ENCODE peak calls at places on chromosomes 1 and 21, in seven cellular contexts. A is GM23338, G is HCT116, I is hepatocyte, E is GM23248, J is neural progenitor cell, C is MM.1S. X is an unnamed sample.

GRCh38 chr1:32215629-32216505 is 6.3 kb downstream of the TMEM234 start:
- DNase-seq in C (peak; percentile 59), E (peak; percentile 85), I (peak; percentile 87), A (peak; percentile 90), G (peak; percentile 32), J (peak; percentile 83), X (peak; percentile 81)

GRCh38 chr1:234322979-234323378 is 50.3 kb upstream of the COA6 start:
- DNase-seq in I (peak; percentile 54), E (peak; percentile 30), C (peak; percentile 54), J (peak; percentile 81), G (peak; percentile 21), A (peak; percentile 94), X (peak; percentile 41)

GRCh38 chr21:32976791-32977190 is 48.9 kb upstream of the OLIG2 start:
- DNase-seq in I (no peak), C (no peak), J (no peak), G (no peak), A (no peak), E (no peak), X (no peak)

GRCh38 chr1:116031299-116031698 is 55.0 kb downstream of the SLC22A15 start:
- DNase-seq in E (no peak), I (no peak), G (no peak), J (no peak), C (no peak), A (no peak), X (no peak)

GRCh38 chr1:4307468-4307845 is 347.0 kb upstream of the AJAP1 start:
- DNase-seq in A (no peak), E (no peak), I (no peak), J (no peak), G (no peak), C (no peak), X (no peak)

GRCh38 chr1:9448132-9449105 is 90.8 kb upstream of the SLC25A33 start:
- DNase-seq in A (no peak), I (no peak), C (no peak), G (no peak), J (no peak), E (no peak), X (no peak)

GRCh38 chr1:77134359-77134758 is 84.9 kb downstream of the PIGK start:
- DNase-seq in I (no peak), A (no peak), C (no peak), E (peak; percentile 28), G (no peak), J (no peak), X (peak; percentile 25)

GRCh38 chr1:145784409-145784808 is 39.5 kb downstream of the RNF115 start:
- DNase-seq in C (no peak), J (no peak), G (no peak), E (no peak), I (no peak), A (no peak), X (no peak)

GRCh38 chr1:158003409-158003805 is 10.0 kb downstream of the KIRREL1 start:
- DNase-seq in I (no peak), C (no peak), J (no peak), E (peak; percentile 79), G (no peak), A (no peak), X (no peak)

GRCh38 chr1:108816049-108816882 is 40.6 kb downstream of the AKNAD1 start:
- DNase-seq in C (no peak), I (peak; percentile 83), A (peak; percentile 73), E (peak; percentile 96), J (peak; percentile 35), G (no peak), X (peak; percentile 44)

GRCh38 chr1:200154069-200154767 is 126.7 kb downstream of the NR5A2 start:
- DNase-seq in I (no peak), A (no peak), E (no peak), C (peak; percentile 79), J (no peak), G (no peak), X (no peak)

GRCh38 chr1:204426035-204426436 is 14.4 kb upstream of the PPP1R15B start:
- DNase-seq in I (no peak), J (no peak), A (no peak), C (no peak), G (no peak), E (peak; percentile 90), X (peak; percentile 87)

GRCh38 chr1:26168410-26169167 is at the start of gene C1orf232:
- DNase-seq in C (no peak), E (no peak), I (peak; percentile 13), A (no peak), G (no peak), J (peak; percentile 81), X (no peak)

GRCh38 chr1:168507271-168507670 is 36.5 kb downstream of the XCL2 start:
- DNase-seq in C (no peak), J (no peak), G (no peak), E (peak; percentile 12), A (no peak), I (no peak), X (no peak)

GRCh38 chr1:81408404-81408803 is 392.3 kb upstream of the ADGRL2 start:
- DNase-seq in I (no peak), G (no peak), A (no peak), E (no peak), C (no peak), J (no peak), X (no peak)

GRCh38 chr1:176374967-176375569 is 87.9 kb upstream of the PAPPA2 start:
- DNase-seq in G (peak; percentile 51), J (peak; percentile 88), E (peak; percentile 87), A (peak; percentile 92), C (peak; percentile 81), I (peak; percentile 90), X (peak; percentile 74)

GRCh38 chr1:110508038-110508437 is 10.9 kb downstream of the KCNA10 start:
- DNase-seq in A (peak; percentile 63), I (peak; percentile 74), G (no peak), E (peak; percentile 52), C (no peak), J (peak; percentile 57), X (no peak)

GRCh38 chr1:99548924-99549605 is 96.8 kb upstream of the PALMD start:
- DNase-seq in C (peak; percentile 78), J (no peak), E (no peak), A (no peak), G (no peak), I (peak; percentile 27), X (no peak)
- TF ChIP-seq EZH2phosphoT487 in C (no peak), J (no peak), E (no peak), A (no peak), G (no peak), I (no peak), X (no peak)

DNA sequence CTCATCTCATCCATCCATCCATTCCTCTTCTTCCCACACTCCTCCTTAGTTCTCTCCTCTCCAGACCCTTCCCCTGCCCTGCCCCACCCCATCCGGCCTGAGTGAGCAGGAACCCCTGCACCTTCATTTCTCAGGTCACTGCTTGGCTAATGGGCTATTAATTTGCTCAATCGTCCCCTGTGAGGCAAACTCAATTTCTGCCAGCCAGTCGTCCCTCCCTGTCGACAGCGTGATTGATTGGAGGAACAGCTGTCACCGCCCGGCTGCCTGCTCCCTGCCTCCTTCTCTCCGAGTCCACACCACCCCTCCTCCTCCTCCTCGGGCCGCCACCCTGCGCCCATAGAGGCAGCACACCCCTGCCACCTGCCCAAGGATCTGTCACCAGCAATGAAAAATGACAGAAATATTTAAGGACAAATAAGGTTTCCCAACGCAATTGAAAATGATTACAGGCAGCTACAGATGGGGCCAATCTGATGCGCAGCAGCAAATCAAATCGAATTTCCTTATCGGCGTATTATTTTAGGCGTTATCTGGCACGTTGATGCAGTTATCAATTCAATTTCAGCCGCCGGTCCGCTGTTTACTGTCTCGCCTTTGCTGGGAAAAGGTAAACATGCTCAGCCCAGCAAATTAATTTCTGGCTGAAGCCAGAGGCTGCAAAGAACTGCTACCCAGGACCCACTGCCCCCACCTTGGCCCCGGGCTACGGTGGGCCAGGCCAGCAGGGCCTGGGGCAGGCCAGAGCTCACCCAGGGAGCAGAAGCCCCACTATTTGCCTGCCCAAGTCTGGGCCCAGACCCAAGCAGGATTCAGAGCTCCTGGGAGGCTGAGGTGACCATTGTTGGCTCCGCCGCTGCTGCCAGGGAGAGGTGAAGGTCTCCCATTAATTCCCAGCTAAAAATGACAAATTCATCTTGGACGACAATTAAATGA is 71.3 kb downstream of the TMEM53 start:
- DNase-seq in A (no peak), I (no peak), G (no peak), E (no peak), J (no peak), C (no peak), X (no peak)
- TF ChIP-seq EZH2 in A (no peak), I (no peak), G (no peak), E (no peak), J (no peak), C (no peak), X (no peak)

GRCh38 chr1:184145083-184145482 is 93.6 kb downstream of the TSEN15 start:
- DNase-seq in A (no peak), G (no peak), C (no peak), J (no peak), E (no peak), I (no peak), X (no peak)
- TF ChIP-seq EZH2phosphoT487 in A (no peak), G (no peak), C (no peak), J (no peak), E (no peak), I (no peak), X (no peak)

GRCh38 chr1:201505505-201505893 is 1.4 kb downstream of the CSRP1 start:
- DNase-seq in J (peak; percentile 77), I (no peak), E (peak; percentile 80), A (no peak), G (no peak), C (no peak), X (peak; percentile 74)

GRCh38 chr1:201504799-201505504 is 2.0 kb downstream of the CSRP1 start:
- DNase-seq in G (no peak), C (no peak), J (no peak), E (no peak), I (peak; percentile 58), A (no peak), X (peak; percentile 54)

GRCh38 chr1:201506092-201506491 is 831 bp downstream of the CSRP1 start:
- DNase-seq in J (no peak), C (no peak), E (peak; percentile 34), A (no peak), I (no peak), G (no peak), X (no peak)

GRCh38 chr1:201508809-201509208 is 1.9 kb upstream of the CSRP1 start:
- DNase-seq in G (no peak), I (no peak), E (peak; percentile 77), A (no peak), J (no peak), C (no peak), X (peak; percentile 82)

GRCh38 chr1:201506573-201507567 is at the start of gene CSRP1:
- DNase-seq in A (peak; percentile 52), E (peak; percentile 94), G (peak; percentile 71), I (peak; percentile 83), J (peak; percentile 34), C (peak; percentile 92), X (peak; percentile 74)
- TF ChIP-seq EZH2 in A (peak; percentile 43), E (no peak), G (no peak), I (no peak), J (no peak), C (no peak), X (no peak)

GRCh38 chr21:15122241-15122640 is 57.4 kb upstream of the NRIP1 start:
- DNase-seq in C (no peak), E (no peak), G (no peak), J (no peak), A (no peak), I (peak; percentile 22), X (peak; percentile 68)
- TF ChIP-seq EZH2phosphoT487 in C (no peak), E (no peak), G (no peak), J (no peak), A (no peak), I (no peak), X (no peak)